ENCODE peak calls at places on chromosomes 1 and 21, in nine cellular contexts. G, B, Z, H, E, F, U, P and O are unnamed samples.

GRCh38 chr1:44905276-44905675 is 62.2 kb upstream of the PTCH2 start:
- DNase-seq in G (no peak), B (peak; percentile 55), Z (no peak), H (no peak), E (no peak), F (no peak), U (no peak), P (no peak), O (no peak)

GRCh38 chr1:97095764-97096163 is 374.2 kb downstream of the PTBP2 start:
- DNase-seq in G (no peak), B (no peak), Z (no peak), H (no peak), E (no peak), F (no peak), U (no peak), P (no peak), O (no peak)

GRCh38 chr1:157487430-157487829 is 64.9 kb downstream of the FCRL5 start:
- DNase-seq in G (no peak), B (no peak), Z (no peak), H (no peak), E (no peak), F (no peak), U (no peak), P (no peak), O (no peak)

GRCh38 chr1:230827801-230828200 is 40.5 kb downstream of the C1orf198 start:
- DNase-seq in G (no peak), B (no peak), Z (no peak), H (no peak), E (no peak), F (peak; percentile 24), U (no peak), P (no peak), O (no peak)

GRCh38 chr1:154969246-154969645 is 1.3 kb downstream of the SHC1 start:
- DNase-seq in G (no peak), B (no peak), Z (no peak), H (no peak), E (no peak), F (no peak), U (no peak), P (no peak), O (no peak)

GRCh38 chr21:42063206-42063577 is 7.9 kb upstream of the UMODL1 start:
- DNase-seq in G (no peak), B (peak; percentile 24), Z (no peak), H (no peak), E (no peak), F (no peak), U (peak; percentile 70), P (no peak), O (peak; percentile 68)

GRCh38 chr1:37485902-37486679 is 11.7 kb downstream of the ZC3H12A start:
- DNase-seq in G (peak; percentile 48), B (peak; percentile 83), Z (no peak), H (no peak), E (no peak), F (no peak), U (no peak), P (no peak), O (no peak)

GRCh38 chr1:235513495-235514366 is 9.5 kb upstream of the B3GALNT2 start:
- DNase-seq in G (peak; percentile 50), B (peak; percentile 93), Z (peak; percentile 67), H (peak; percentile 62), E (peak; percentile 32), F (no peak), U (no peak), P (peak; percentile 39), O (no peak)

GRCh38 chr1:4838231-4838630 is 183.8 kb downstream of the AJAP1 start:
- DNase-seq in G (no peak), B (no peak), Z (no peak), H (no peak), E (no peak), F (no peak), U (no peak), P (no peak), O (no peak)

GRCh38 chr1:17922833-17923232 is 167.7 kb downstream of the ACTL8 start:
- DNase-seq in G (peak; percentile 36), B (peak; percentile 85), Z (peak; percentile 49), H (peak; percentile 27), E (no peak), F (no peak), U (no peak), P (no peak), O (peak; percentile 57)

GRCh38 chr1:116232989-116233514 is 121.9 kb downstream of the MAB21L3 start:
- DNase-seq in G (no peak), B (peak; percentile 79), Z (no peak), H (no peak), E (peak; percentile 20), F (no peak), U (no peak), P (no peak), O (no peak)

GRCh38 chr1:109984190-109984455 is 442 bp upstream of the AHCYL1 start:
- DNase-seq in G (peak; percentile 44), B (no peak), Z (peak; percentile 32), H (no peak), E (no peak), F (no peak), U (no peak), P (no peak), O (no peak)

GRCh38 chr1:2088434-2088833 is 38.2 kb downstream of the PRKCZ start:
- DNase-seq in G (peak; percentile 81), B (no peak), Z (no peak), H (no peak), E (no peak), F (no peak), U (no peak), P (no peak), O (no peak)

GRCh38 chr1:218553197-218553596 is 208.1 kb downstream of the TGFB2 start:
- DNase-seq in G (peak; percentile 43), B (peak; percentile 20), Z (peak; percentile 17), H (no peak), E (no peak), F (no peak), U (no peak), P (peak; percentile 22), O (no peak)

GRCh38 chr1:1598720-1599029 is 1.3 kb downstream of the FNDC10 start:
- DNase-seq in G (no peak), B (no peak), Z (no peak), H (no peak), E (no peak), F (no peak), U (no peak), P (no peak), O (no peak)

GRCh38 chr1:194045416-194045815 is 859.0 kb upstream of the B3GALT2 start:
- DNase-seq in G (no peak), B (no peak), Z (no peak), H (no peak), E (no peak), F (no peak), U (no peak), P (no peak), O (no peak)

GRCh38 chr1:196433000-196433399 is 175.2 kb downstream of the KCNT2 start:
- DNase-seq in G (no peak), B (no peak), Z (no peak), H (no peak), E (no peak), F (no peak), U (no peak), P (no peak), O (no peak)

GRCh38 chr1:46413596-46413985 is 19.5 kb downstream of the FAAH start:
- DNase-seq in G (peak; percentile 45), B (peak; percentile 60), Z (peak; percentile 50), H (no peak), E (peak; percentile 27), F (no peak), U (peak; percentile 36), P (no peak), O (no peak)

GRCh38 chr1:205620269-205620668 is 11.5 kb downstream of the ELK4 start:
- DNase-seq in G (no peak), B (no peak), Z (no peak), H (no peak), E (no peak), F (no peak), U (no peak), P (no peak), O (no peak)

GRCh38 chr1:91827094-91828006 is 58.6 kb downstream of the TGFBR3 start:
- DNase-seq in G (no peak), B (no peak), Z (no peak), H (peak; percentile 71), E (no peak), F (no peak), U (peak; percentile 57), P (no peak), O (peak; percentile 66)

GRCh38 chr21:33752260-33752659 is 110.0 kb downstream of the ITSN1 start:
- DNase-seq in G (no peak), B (no peak), Z (no peak), H (no peak), E (no peak), F (no peak), U (no peak), P (no peak), O (no peak)

GRCh38 chr1:59028052-59028451 is 244.2 kb upstream of the JUN start:
- DNase-seq in G (no peak), B (no peak), Z (no peak), H (no peak), E (no peak), F (no peak), U (no peak), P (no peak), O (no peak)

GRCh38 chr21:27631471-27631870 is 664.6 kb upstream of the ADAMTS5 start:
- DNase-seq in G (no peak), B (no peak), Z (no peak), H (no peak), E (no peak), F (no peak), U (no peak), P (no peak), O (no peak)

GRCh38 chr1:67677925-67678324 is 7.1 kb upstream of the GADD45A start:
- DNase-seq in G (no peak), B (peak; percentile 92), Z (no peak), H (no peak), E (no peak), F (no peak), U (no peak), P (no peak), O (no peak)